ENCODE peak calls at places on chromosomes 16 and 17, in seven cellular contexts. L, I, K, Z, N, Q and E are unnamed samples.

GRCh38 chr17:75069783-75070182 is 18.0 kb upstream of the SLC16A5 start:
- DNase-seq in N (no peak), Q (no peak), L (no peak), Z (peak; percentile 20), I (no peak), K (peak; percentile 46), E (no peak)

GRCh38 chr16:86952769-86953168 is 364.4 kb downstream of the C16orf95 start:
- DNase-seq in I (no peak), Q (no peak), K (no peak), N (no peak), L (no peak), Z (no peak), E (no peak)

GRCh38 chr16:31354394-31355291 is at the start of gene ITGAX:
- DNase-seq in N (peak; percentile 80), K (peak; percentile 73), Q (peak; percentile 75), I (no peak), Z (no peak), L (no peak), E (peak; percentile 64)

GRCh38 chr16:77937473-77938195 is 84.7 kb upstream of the CLEC3A start:
- DNase-seq in Z (no peak), K (no peak), N (no peak), I (no peak), Q (no peak), L (no peak), E (no peak)

GRCh38 chr17:81543339-81543675 is 8.8 kb downstream of the FAAP100 start:
- DNase-seq in Q (no peak), N (no peak), L (no peak), I (no peak), Z (no peak), K (no peak), E (no peak)

GRCh38 chr17:7019839-7020519 is 2.9 kb upstream of the BCL6B start:
- DNase-seq in Z (peak; percentile 40), N (peak; percentile 74), Q (no peak), K (peak; percentile 8), L (no peak), I (no peak), E (no peak)

GRCh38 chr16:67767953-67768352 is 38.4 kb downstream of the RANBP10 start:
- DNase-seq in K (no peak), Z (no peak), Q (no peak), L (no peak), I (no peak), N (no peak), E (no peak)

GRCh38 chr16:47473794-47474193 is 12.7 kb downstream of the PHKB start:
- DNase-seq in Q (no peak), L (no peak), K (no peak), I (no peak), Z (no peak), N (no peak), E (no peak)

GRCh38 chr17:34424814-34425490 is 61.9 kb upstream of the CCL1 start:
- DNase-seq in I (no peak), Q (no peak), L (no peak), Z (peak; percentile 20), N (no peak), K (no peak), E (no peak)

GRCh38 chr17:72775914-72776313 is 316.6 kb downstream of the SLC39A11 start:
- DNase-seq in K (no peak), I (no peak), Z (peak; percentile 99), N (no peak), Q (no peak), L (no peak), E (no peak)

GRCh38 chr17:45132302-45132568 is at the start of gene PLCD3:
- DNase-seq in L (no peak), N (no peak), Z (no peak), I (no peak), Q (no peak), K (peak; percentile 69), E (no peak)

GRCh38 chr17:66542967-66543525 is 240.6 kb downstream of the PRKCA start:
- DNase-seq in N (no peak), I (no peak), Z (no peak), Q (no peak), L (no peak), K (peak; percentile 72), E (no peak)

GRCh38 chr16:3690991-3691720 is 26.2 kb downstream of the TRAP1 start:
- DNase-seq in Q (no peak), Z (no peak), K (no peak), L (no peak), I (no peak), N (no peak), E (no peak)